ENCODE peak calls at places on chromosomes 1 and 21, in seven cellular contexts. R is transverse colon; D is CD8-positive, alpha-beta T cell; N is HuH-7; S is sigmoid colon; E is GM23248; F is activated gamma-delta T cell treated with Interleukin-2 at 50 U/mL for 16 hours. H is an unnamed sample.

GRCh38 chr1:81799939-81800740 is 594 bp upstream of the ADGRL2 start:
- DNase-seq in R (peak; percentile 23), D (no peak), N (peak; percentile 58), S (peak; percentile 85), E (peak; percentile 78), F (no peak), H (peak; percentile 50)

GRCh38 chr1:182641561-182641960 is 37.4 kb upstream of the RGS16 start:
- DNase-seq in R (no peak), D (no peak), N (no peak), S (no peak), E (no peak), F (no peak), H (no peak)

GRCh38 chr1:28737245-28738137 is 751 bp downstream of the YTHDF2 start:
- DNase-seq in R (peak; percentile 56), D (peak; percentile 16), N (peak; percentile 43), S (peak; percentile 66), E (peak; percentile 75), F (peak; percentile 34), H (peak; percentile 73)

GRCh38 chr1:151611288-151611790 is 511 bp upstream of the SNX27 start:
- DNase-seq in R (peak; percentile 14), D (no peak), N (no peak), S (peak; percentile 80), E (peak; percentile 86), F (no peak), H (peak; percentile 58)

GRCh38 chr1:41802532-41803501 is 115.9 kb downstream of the HIVEP3 start:
- DNase-seq in R (peak; percentile 25), D (no peak), N (no peak), S (peak; percentile 78), E (peak; percentile 22), F (peak; percentile 44), H (peak; percentile 33)

GRCh38 chr21:14901482-14901958 is 163.3 kb downstream of the NRIP1 start:
- DNase-seq in R (no peak), D (no peak), N (no peak), S (no peak), E (peak; percentile 43), F (no peak), H (no peak)

GRCh38 chr1:227234998-227235405 is 83.3 kb downstream of the CDC42BPA start:
- DNase-seq in R (no peak), D (no peak), N (peak; percentile 74), S (no peak), E (peak; percentile 65), F (no peak), H (no peak)

GRCh38 chr1:31703431-31704260 is at the start of gene COL16A1:
- DNase-seq in R (peak; percentile 63), D (no peak), N (no peak), S (peak; percentile 96), E (peak; percentile 86), F (no peak), H (peak; percentile 67)

GRCh38 chr1:116002781-116003455 is 26.6 kb downstream of the SLC22A15 start:
- DNase-seq in R (no peak), D (no peak), N (no peak), S (no peak), E (no peak), F (no peak), H (no peak)

GRCh38 chr1:151984313-151984956 is 9.2 kb downstream of the S100A10 start:
- DNase-seq in R (no peak), D (no peak), N (no peak), S (no peak), E (no peak), F (peak; percentile 24), H (no peak)

GRCh38 chr21:45537111-45537745 is 5.0 kb downstream of the SLC19A1 start:
- DNase-seq in R (peak; percentile 7), D (no peak), N (no peak), S (peak; percentile 52), E (no peak), F (no peak), H (peak; percentile 32)

GRCh38 chr21:24290151-24290833 is 1317.0 kb downstream of the MRPL39 start:
- DNase-seq in R (no peak), D (peak; percentile 4), N (no peak), S (no peak), E (no peak), F (peak; percentile 16), H (no peak)

GRCh38 chr1:110524311-110525249 is 5.6 kb upstream of the KCNA10 start:
- DNase-seq in R (peak; percentile 44), D (peak; percentile 23), N (peak; percentile 67), S (no peak), E (peak; percentile 59), F (peak; percentile 32), H (peak; percentile 55)

GRCh38 chr1:172107261-172107820 is 266.0 kb downstream of the DNM3 start:
- DNase-seq in R (no peak), D (no peak), N (no peak), S (no peak), E (no peak), F (no peak), H (no peak)

GRCh38 chr1:41813755-41814694 is 104.7 kb downstream of the HIVEP3 start:
- DNase-seq in R (no peak), D (no peak), N (no peak), S (no peak), E (peak; percentile 40), F (no peak), H (no peak)

GRCh38 chr1:208181259-208181816 is 62.8 kb downstream of the PLXNA2 start:
- DNase-seq in R (no peak), D (no peak), N (no peak), S (no peak), E (no peak), F (no peak), H (no peak)

GRCh38 chr1:34419662-34420061 is 243.0 kb downstream of the C1orf94 start:
- DNase-seq in R (no peak), D (no peak), N (no peak), S (no peak), E (peak; percentile 50), F (no peak), H (no peak)

GRCh38 chr1:55378582-55378981 is 163.4 kb upstream of the USP24 start:
- DNase-seq in R (peak; percentile 23), D (no peak), N (peak; percentile 60), S (peak; percentile 69), E (peak; percentile 45), F (no peak), H (peak; percentile 51)

GRCh38 chr1:228920791-228921190 is 185.5 kb downstream of the RHOU start:
- DNase-seq in R (no peak), D (no peak), N (no peak), S (peak; percentile 63), E (peak; percentile 22), F (no peak), H (no peak)

GRCh38 chr1:205975387-205975998 is 27.7 kb downstream of the RAB7B start:
- DNase-seq in R (no peak), D (no peak), N (no peak), S (peak; percentile 53), E (no peak), F (no peak), H (no peak)

GRCh38 chr1:6734579-6735397 is 33.2 kb upstream of the DNAJC11 start:
- DNase-seq in R (no peak), D (no peak), N (no peak), S (no peak), E (peak; percentile 65), F (no peak), H (no peak)

GRCh38 chr1:225465793-225466517 is 38.1 kb upstream of the LBR start:
- DNase-seq in R (no peak), D (no peak), N (no peak), S (no peak), E (no peak), F (no peak), H (no peak)

GRCh38 chr1:83999316-83999819 is 436 bp upstream of the TTLL7 start:
- DNase-seq in R (peak; percentile 78), D (peak; percentile 3), N (peak; percentile 66), S (peak; percentile 81), E (peak; percentile 85), F (no peak), H (peak; percentile 82)

GRCh38 chr21:37365657-37366487 is 701 bp upstream of the DYRK1A start:
- DNase-seq in R (peak; percentile 76), D (no peak), N (no peak), S (peak; percentile 82), E (peak; percentile 82), F (peak; percentile 50), H (peak; percentile 83)

GRCh38 chr1:2778220-2778592 is 23.3 kb downstream of the TTC34 start:
- DNase-seq in R (no peak), D (no peak), N (no peak), S (peak; percentile 35), E (no peak), F (no peak), H (peak; percentile 27)

GRCh38 chr1:214584805-214585766 is 17.9 kb upstream of the CENPF start:
- DNase-seq in R (no peak), D (no peak), N (no peak), S (no peak), E (peak; percentile 85), F (no peak), H (no peak)

GRCh38 chr1:48560577-48560976 is 88.6 kb upstream of the SPATA6 start:
- DNase-seq in R (no peak), D (no peak), N (no peak), S (no peak), E (no peak), F (no peak), H (no peak)

GRCh38 chr1:68164970-68165369 is 67.4 kb downstream of the WLS start:
- DNase-seq in R (no peak), D (no peak), N (no peak), S (no peak), E (no peak), F (no peak), H (no peak)

GRCh38 chr1:67672260-67672803 is 12.7 kb upstream of the GADD45A start:
- DNase-seq in R (no peak), D (no peak), N (no peak), S (no peak), E (no peak), F (no peak), H (no peak)

GRCh38 chr1:175338447-175339135 is 146.0 kb upstream of the KIAA0040 start:
- DNase-seq in R (peak; percentile 25), D (peak; percentile 31), N (peak; percentile 45), S (no peak), E (peak; percentile 12), F (peak; percentile 58), H (peak; percentile 66)